ENCODE peak calls at places on chromosomes 11 and 22, in six cellular contexts. H is IMR-90, V is aorta, F is ovary, S is upper lobe of left lung, K is cardiac muscle cell. X is an unnamed sample.
A peak's percentile ranks its signal among the peaks of the same experiment; 100 is the strongest.

GRCh38 chr11:95144313-95145235 is 54.9 kb downstream of the ENDOD1 start:
- DNase-seq in H (no peak), S (no peak), V (no peak), F (no peak), K (no peak), X (no peak)

GRCh38 chr11:103618532-103618931 is 417.9 kb upstream of the DDI1 start:
- DNase-seq in V (no peak), S (no peak), H (peak; percentile 83), F (no peak), K (no peak), X (no peak)

GRCh38 chr11:71379722-71380121 is 68.5 kb downstream of the DHCR7 start:
- DNase-seq in H (no peak), S (no peak), V (no peak), K (no peak), F (no peak), X (no peak)

GRCh38 chr22:36977947-36978660 is 41.1 kb downstream of the TST start:
- DNase-seq in H (peak; percentile 76), S (peak; percentile 87), F (peak; percentile 87), V (peak; percentile 94), K (peak; percentile 93), X (peak; percentile 94)

GRCh38 chr11:69442807-69443137 is 38.7 kb upstream of the LINC01488 start:
- DNase-seq in K (no peak), V (peak; percentile 55), F (no peak), S (no peak), H (peak; percentile 60), X (peak; percentile 72)

GRCh38 chr11:128936546-128937275 is 6.0 kb downstream of the TP53AIP1 start:
- DNase-seq in K (peak; percentile 74), F (no peak), S (no peak), H (no peak), V (no peak), X (peak; percentile 91)

GRCh38 chr11:120919045-120919444 is 104.9 kb upstream of the TBCEL start:
- DNase-seq in S (no peak), F (no peak), K (no peak), V (no peak), H (no peak), X (no peak)

GRCh38 chr11:134542401-134543143 is 130.5 kb upstream of the B3GAT1 start:
- DNase-seq in S (no peak), K (no peak), H (no peak), F (no peak), V (no peak), X (no peak)

GRCh38 chr11:117969160-117969991 is 16.8 kb upstream of the IL10RA start:
- DNase-seq in H (no peak), V (no peak), S (no peak), F (no peak), K (no peak), X (no peak)

GRCh38 chr22:50678218-50678650 is 5.6 kb downstream of the SHANK3 start:
- DNase-seq in S (no peak), K (no peak), H (no peak), V (no peak), F (no peak), X (no peak)

GRCh38 chr11:127649958-127650357 is 649.4 kb upstream of the KIRREL3 start:
- DNase-seq in F (no peak), S (no peak), K (no peak), V (no peak), H (no peak), X (no peak)

GRCh38 chr11:127651175-127651887 is 650.8 kb upstream of the KIRREL3 start:
- DNase-seq in S (no peak), H (peak; percentile 94), K (no peak), V (no peak), F (no peak), X (no peak)

GRCh38 chr11:127651888-127652221 is 651.3 kb upstream of the KIRREL3 start:
- DNase-seq in K (no peak), V (no peak), S (no peak), H (peak; percentile 48), F (no peak), X (no peak)

GRCh38 chr11:127648604-127649003 is 648.0 kb upstream of the KIRREL3 start:
- DNase-seq in V (no peak), K (no peak), F (no peak), S (no peak), H (no peak), X (no peak)

DNA sequence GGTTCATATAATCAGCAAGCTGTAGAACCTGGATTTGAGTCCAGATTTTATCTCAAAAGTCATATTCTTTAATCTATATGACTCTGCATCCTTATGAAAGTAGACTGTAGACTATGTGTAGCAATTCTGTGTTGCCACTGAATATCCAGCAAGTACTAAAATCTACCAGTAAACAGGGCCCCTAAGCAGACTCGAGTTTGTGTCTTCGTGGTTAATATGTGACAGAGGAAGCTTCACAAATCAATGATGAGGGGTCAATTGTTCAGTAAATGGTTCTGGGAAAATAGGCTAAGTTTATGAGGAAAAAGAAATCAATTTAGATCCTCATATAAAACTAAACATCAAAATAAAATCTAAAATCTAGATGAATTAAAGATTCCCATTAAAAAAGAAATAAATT is 648.5 kb upstream of the KIRREL3 start:
- DNase-seq in F (no peak), V (no peak), H (no peak), K (no peak), S (no peak), X (no peak)
- H3K4me3 ChIP-seq in F (no peak overlapping the region), V (no peak overlapping the region), H (no peak overlapping the region), K (no peak overlapping the region), S (no peak overlapping the region), X (no peak overlapping the region)

GRCh38 chr11:12525466-12526055 is 148.2 kb downstream of the PARVA start:
- DNase-seq in V (no peak), K (no peak), H (no peak), F (no peak), S (no peak), X (no peak)

GRCh38 chr11:12529041-12529440 is 145.2 kb upstream of the TEAD1 start:
- DNase-seq in K (no peak), V (no peak), H (no peak), F (no peak), S (no peak), X (no peak)

GRCh38 chr11:12524865-12525264 is 147.5 kb downstream of the PARVA start:
- DNase-seq in V (no peak), K (no peak), F (no peak), S (no peak), H (no peak), X (no peak)

GRCh38 chr11:12528487-12528886 is 145.7 kb upstream of the TEAD1 start:
- DNase-seq in V (no peak), F (no peak), S (no peak), K (no peak), H (no peak), X (no peak)

GRCh38 chr11:12526789-12527188 is 147.4 kb upstream of the TEAD1 start:
- DNase-seq in V (no peak), K (no peak), H (peak; percentile 82), F (no peak), S (no peak), X (no peak)
- H3K4me3 ChIP-seq in V (no peak overlapping the region), K (no peak overlapping the region), H (no peak overlapping the region), F (no peak overlapping the region), S (no peak overlapping the region), X (no peak overlapping the region)

GRCh38 chr11:48054994-48055291 is 74.6 kb downstream of the PTPRJ start:
- DNase-seq in S (no peak), K (no peak), F (no peak), H (no peak), V (no peak), X (no peak)

GRCh38 chr11:48058064-48058463 is 77.7 kb downstream of the PTPRJ start:
- DNase-seq in S (no peak), V (no peak), H (no peak), K (no peak), F (no peak), X (no peak)

GRCh38 chr11:48058777-48059176 is 78.4 kb downstream of the PTPRJ start:
- DNase-seq in F (no peak), K (no peak), V (no peak), S (no peak), H (no peak), X (no peak)

GRCh38 chr11:48055292-48056132 is 75.2 kb downstream of the PTPRJ start:
- DNase-seq in V (no peak), S (no peak), K (no peak), H (peak; percentile 47), F (no peak), X (no peak)

GRCh38 chr11:48056325-48057183 is 76.2 kb downstream of the PTPRJ start:
- DNase-seq in V (no peak), S (no peak), K (no peak), H (no peak), F (no peak), X (no peak)
- H3K4me3 ChIP-seq in V (no peak overlapping the region), S (no peak overlapping the region), K (no peak overlapping the region), H (no peak overlapping the region), F (no peak overlapping the region), X (no peak overlapping the region)

GRCh38 chr11:124074554-124074953 is 33.4 kb upstream of the OR10G7 start:
- DNase-seq in V (no peak), S (peak; percentile 26), H (no peak), F (no peak), K (no peak), X (no peak)

GRCh38 chr11:124075841-124076571 is 34.9 kb upstream of the OR10G7 start:
- DNase-seq in K (no peak), F (no peak), H (no peak), S (peak; percentile 86), V (peak; percentile 59), X (no peak)

GRCh38 chr11:124078591-124078990 is 36.7 kb upstream of the VWA5A start:
- DNase-seq in H (no peak), F (no peak), S (no peak), K (no peak), V (no peak), X (no peak)

GRCh38 chr11:124077266-124077665 is 36.1 kb upstream of the OR10G7 start:
- DNase-seq in S (no peak), V (no peak), F (no peak), K (no peak), H (no peak), X (no peak)

GRCh38 chr11:124075492-124075840 is 34.3 kb upstream of the OR10G7 start:
- DNase-seq in V (no peak), F (no peak), H (no peak), S (no peak), K (no peak), X (no peak)
- H3K4me3 ChIP-seq in V (no peak overlapping the region), F (no peak overlapping the region), H (no peak overlapping the region), S (peak overlapping the region; percentile 37), K (no peak overlapping the region), X (no peak overlapping the region)

GRCh38 chr11:18374956-18375355 is 19.4 kb upstream of the LDHA start:
- DNase-seq in H (no peak), S (no peak), V (no peak), F (no peak), K (no peak), X (no peak)
- H3K4me3 ChIP-seq in H (no peak overlapping the region), S (no peak overlapping the region), V (no peak overlapping the region), F (no peak overlapping the region), K (no peak overlapping the region), X (no peak overlapping the region)

DNA sequence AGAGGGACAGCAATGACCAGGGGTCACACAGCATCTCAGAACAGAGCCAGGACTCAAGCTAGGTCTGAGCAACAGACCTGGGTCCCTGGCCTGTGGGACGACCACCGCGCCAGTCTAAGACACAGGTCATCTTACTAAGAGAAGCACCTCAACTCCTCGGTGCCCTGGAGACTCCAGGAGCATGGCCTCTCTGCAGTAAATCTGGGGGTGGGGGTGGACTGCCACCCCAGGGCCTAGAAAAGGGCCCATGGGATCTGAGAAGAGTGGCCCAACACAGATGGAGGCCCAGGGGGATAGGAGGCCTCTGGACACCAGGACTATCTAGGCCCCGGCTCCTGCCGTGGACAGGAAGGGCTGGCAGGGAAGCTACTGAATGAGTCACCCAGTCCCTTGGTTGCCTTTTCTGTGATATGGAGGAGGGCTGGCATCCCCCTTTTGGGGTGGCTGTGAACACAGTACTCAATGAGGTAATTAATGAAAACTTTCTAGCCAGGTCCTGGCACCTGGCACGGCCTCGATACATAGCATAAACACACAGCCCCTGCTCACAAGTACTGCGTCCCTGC is 163.4 kb downstream of the CHST1 start:
- DNase-seq in H (no peak), S (no peak), V (no peak), K (no peak), F (no peak), X (no peak)
- H3K4me3 ChIP-seq in H (no peak overlapping the region), S (no peak overlapping the region), V (no peak overlapping the region), K (no peak overlapping the region), F (no peak overlapping the region), X (no peak overlapping the region)

X was measured in H7.